ENCODE peak calls at places on chromosomes 12 and 14, in four cellular contexts. One of them, this sample, is unnamed.
A peak's percentile ranks its signal among the peaks of the same experiment; 100 is the strongest.

GRCh38 chr14:99653618-99654017 is 8.7 kb downstream of the HHIPL1 start:
- DNase-seq in GM12891: no peak
- DNase-seq in K562: no peak
- DNase-seq in GM12878: no peak
- DNase-seq in this sample: no peak

GRCh38 chr12:124913474-124914391 is 717 bp downstream of the UBC start:
- DNase-seq in K562: peak; percentile 96
- DNase-seq in GM12891: peak; percentile 22
- DNase-seq in GM12878: no peak
- DNase-seq in this sample: peak; percentile 92

GRCh38 chr12:7219599-7220243 is 30.2 kb downstream of the PEX5 start:
- DNase-seq in K562: peak; percentile 77
- DNase-seq in GM12878: peak; percentile 19
- DNase-seq in GM12891: no peak
- DNase-seq in this sample: peak; percentile 31

GRCh38 chr14:53929871-53930685 is 26.5 kb downstream of the BMP4 start:
- DNase-seq in GM12878: no peak
- DNase-seq in GM12891: no peak
- DNase-seq in K562: peak; percentile 22
- DNase-seq in this sample: no peak

GRCh38 chr12:76895796-76896195 is 17.0 kb upstream of the CSRP2 start:
- DNase-seq in GM12878: no peak
- DNase-seq in GM12891: no peak
- DNase-seq in K562: no peak
- DNase-seq in this sample: no peak

GRCh38 chr14:23620177-23620702 is 15.9 kb upstream of the DHRS2 start:
- DNase-seq in K562: no peak
- DNase-seq in GM12878: no peak
- DNase-seq in GM12891: no peak
- DNase-seq in this sample: no peak

GRCh38 chr12:130031571-130032189 is 127.9 kb upstream of the TMEM132D start:
- DNase-seq in GM12878: no peak
- DNase-seq in K562: peak; percentile 71
- DNase-seq in GM12891: peak; percentile 47
- DNase-seq in this sample: peak; percentile 34

GRCh38 chr12:111757361-111758119 is 9.2 kb upstream of the ALDH2 start:
- DNase-seq in GM12891: peak; percentile 52
- DNase-seq in GM12878: no peak
- DNase-seq in K562: peak; percentile 24
- DNase-seq in this sample: peak; percentile 61

GRCh38 chr12:4133029-4133428 is 140.5 kb upstream of the CCND2 start:
- DNase-seq in K562: no peak
- DNase-seq in GM12878: no peak
- DNase-seq in GM12891: no peak
- DNase-seq in this sample: no peak

GRCh38 chr14:74414793-74415437 is 11.1 kb downstream of the SYNDIG1L start:
- DNase-seq in GM12878: no peak
- DNase-seq in K562: no peak
- DNase-seq in GM12891: no peak
- DNase-seq in this sample: no peak

GRCh38 chr12:32502693-32503510 is 103.5 kb downstream of the FGD4 start:
- DNase-seq in GM12878: no peak
- DNase-seq in K562: no peak
- DNase-seq in GM12891: no peak
- DNase-seq in this sample: peak; percentile 75

GRCh38 chr14:24307575-24308341 is at the start of gene CIDEB:
- DNase-seq in GM12878: no peak
- DNase-seq in K562: peak; percentile 56
- DNase-seq in GM12891: peak; percentile 49
- DNase-seq in this sample: no peak

GRCh38 chr14:22469541-22470303 is 119.3 kb downstream of the DAD1 start:
- DNase-seq in K562: no peak
- DNase-seq in GM12878: no peak
- DNase-seq in GM12891: no peak
- DNase-seq in this sample: no peak
- TF ChIP-seq SPI1 in K562: no peak
- TF ChIP-seq SPI1 in GM12878: no peak
- TF ChIP-seq SPI1 in GM12891: no peak
- TF ChIP-seq SPI1 in this sample: no peak

GRCh38 chr14:103641181-103641580 is 12.2 kb downstream of the KLC1 start:
- DNase-seq in GM12878: no peak
- DNase-seq in GM12891: no peak
- DNase-seq in K562: no peak
- DNase-seq in this sample: no peak
- TF ChIP-seq SPI1 in GM12878: no peak
- TF ChIP-seq SPI1 in GM12891: no peak
- TF ChIP-seq SPI1 in K562: no peak
- TF ChIP-seq SPI1 in this sample: no peak

DNA sequence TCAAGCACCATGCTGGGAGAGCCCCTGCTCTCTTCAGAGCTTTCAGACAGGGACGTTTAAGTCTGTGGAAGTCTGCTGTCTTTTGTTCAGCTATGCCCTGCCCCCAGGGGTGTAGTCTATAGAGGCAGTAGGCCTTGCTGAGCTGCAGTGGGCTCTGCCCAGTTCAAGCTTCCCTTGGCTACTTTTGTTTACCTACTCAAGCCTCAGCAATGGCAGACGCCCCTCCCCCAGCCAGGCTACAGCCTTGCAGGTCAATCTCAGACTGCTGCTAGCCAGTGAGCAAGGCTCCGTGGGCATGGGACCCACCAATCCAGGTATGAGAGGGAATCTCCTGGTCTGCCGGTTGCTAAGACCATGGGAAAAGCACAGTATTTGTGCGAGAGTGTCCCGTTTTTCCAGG is 37.4 kb upstream of the C12orf71 start:
- DNase-seq in K562: no peak
- DNase-seq in GM12878: no peak
- DNase-seq in GM12891: no peak
- DNase-seq in this sample: no peak
- TF ChIP-seq SPI1 in K562: no peak
- TF ChIP-seq SPI1 in GM12878: no peak
- TF ChIP-seq SPI1 in GM12891: no peak
- TF ChIP-seq SPI1 in this sample: no peak

GRCh38 chr14:72826039-72826438 is 67.9 kb downstream of the DPF3 start:
- DNase-seq in K562: peak; percentile 70
- DNase-seq in GM12891: no peak
- DNase-seq in GM12878: no peak
- DNase-seq in this sample: no peak
- TF ChIP-seq SPI1 in K562: no peak
- TF ChIP-seq SPI1 in GM12891: no peak
- TF ChIP-seq SPI1 in GM12878: no peak
- TF ChIP-seq SPI1 in this sample: no peak

GRCh38 chr14:33948143-33948962 is 2.5 kb downstream of the EGLN3 start:
- DNase-seq in GM12891: no peak
- DNase-seq in K562: no peak
- DNase-seq in GM12878: no peak
- DNase-seq in this sample: no peak
- TF ChIP-seq SPI1 in GM12891: no peak
- TF ChIP-seq SPI1 in K562: no peak
- TF ChIP-seq SPI1 in GM12878: no peak
- TF ChIP-seq SPI1 in this sample: no peak

GRCh38 chr12:12716845-12717585 is at the start of gene CDKN1B:
- DNase-seq in GM12891: peak; percentile 69
- DNase-seq in K562: peak; percentile 86
- DNase-seq in GM12878: peak; percentile 58
- DNase-seq in this sample: peak; percentile 85
- TF ChIP-seq SPI1 in GM12891: no peak
- TF ChIP-seq SPI1 in K562: no peak
- TF ChIP-seq SPI1 in GM12878: no peak
- TF ChIP-seq SPI1 in this sample: no peak

DNA sequence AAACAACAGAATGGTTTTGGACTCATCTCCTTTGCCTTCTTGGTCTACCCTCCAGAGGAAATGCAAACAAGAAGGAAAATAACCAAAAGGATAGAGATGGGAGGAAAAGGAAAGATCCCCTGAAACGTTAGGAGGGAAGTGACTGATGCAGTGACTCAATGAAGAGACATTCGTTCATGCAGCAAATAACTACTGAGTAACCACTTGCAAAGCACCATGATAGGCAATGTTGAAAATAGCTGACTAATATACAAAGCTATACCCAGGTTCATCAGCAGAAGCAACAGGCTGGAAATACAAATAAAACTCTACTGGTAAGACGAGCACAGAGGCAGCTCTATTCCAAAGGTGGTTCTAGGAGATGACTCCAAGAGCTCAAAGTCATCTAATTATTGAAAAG is 41.8 kb downstream of the R3HDM2 start:
- DNase-seq in K562: no peak
- DNase-seq in GM12878: no peak
- DNase-seq in GM12891: no peak
- DNase-seq in this sample: no peak
- TF ChIP-seq SPI1 in K562: no peak
- TF ChIP-seq SPI1 in GM12878: no peak
- TF ChIP-seq SPI1 in GM12891: peak; percentile 39
- TF ChIP-seq SPI1 in this sample: no peak

GRCh38 chr12:104649913-104650312 is 193.2 kb downstream of the CHST11 start:
- DNase-seq in GM12878: no peak
- DNase-seq in K562: no peak
- DNase-seq in GM12891: no peak
- DNase-seq in this sample: peak; percentile 29
- TF ChIP-seq SPI1 in GM12878: no peak
- TF ChIP-seq SPI1 in K562: no peak
- TF ChIP-seq SPI1 in GM12891: no peak
- TF ChIP-seq SPI1 in this sample: no peak